ENCODE peak calls at places on chromosomes 6 and 20, in eight cellular contexts. U is WTC11, A is tibial nerve, K is IMR-90, G is neural progenitor cell, I is Calu3, N is progenitor cell of endocrine pancreas, E is stomach. W is an unnamed sample.

GRCh38 chr6:36376742-36377141 is 10.7 kb downstream of the ETV7 start:
- DNase-seq in A (no peak), N (no peak), U (no peak), I (no peak), K (no peak), G (no peak), E (no peak), W (no peak)

GRCh38 chr6:150987371-150987828 is 121.9 kb downstream of the MTHFD1L start:
- DNase-seq in I (no peak), N (no peak), K (no peak), E (no peak), A (no peak), U (no peak), G (no peak), W (no peak)

GRCh38 chr6:50145125-50145524 is 95.4 kb upstream of the DEFB112 start:
- DNase-seq in A (no peak), I (peak), K (peak), N (no peak), G (peak), U (no peak), E (no peak), W (no peak)

GRCh38 chr20:47778398-47779354 is 6.6 kb downstream of the SULF2 start:
- DNase-seq in K (no peak), I (no peak), U (no peak), A (no peak), G (no peak), E (no peak), N (no peak), W (no peak)

GRCh38 chr6:27209659-27210269 is 37.7 kb upstream of the PRSS16 start:
- DNase-seq in I (no peak), N (no peak), A (no peak), E (no peak), U (peak), K (peak), G (no peak), W (no peak)

GRCh38 chr6:37680668-37681067 is 17.0 kb downstream of the MDGA1 start:
- DNase-seq in A (no peak), U (no peak), N (no peak), K (no peak), E (no peak), G (no peak), I (no peak), W (no peak)

GRCh38 chr6:101403566-101403965 is 10.1 kb downstream of the GRIK2 start:
- DNase-seq in A (no peak), I (no peak), N (no peak), U (peak), G (peak), K (peak), E (no peak), W (no peak)

GRCh38 chr6:142764306-142764705 is 180.7 kb downstream of the HIVEP2 start:
- DNase-seq in A (no peak), E (no peak), U (no peak), G (no peak), N (no peak), I (no peak), K (no peak), W (no peak)

GRCh38 chr6:153938876-153939275 is 100.2 kb upstream of the OPRM1 start:
- DNase-seq in A (no peak), U (no peak), G (no peak), K (no peak), I (no peak), E (no peak), N (no peak), W (no peak)

GRCh38 chr6:82980086-82980485 is 85.6 kb downstream of the UBE3D start:
- DNase-seq in I (no peak), A (no peak), U (no peak), K (peak), E (no peak), G (no peak), N (no peak), W (no peak)

GRCh38 chr6:37583261-37583660 is 83.6 kb upstream of the CCDC167 start:
- DNase-seq in I (no peak), U (no peak), N (no peak), K (no peak), A (no peak), G (no peak), E (no peak), W (no peak)

GRCh38 chr6:33815854-33816253 is 12.1 kb upstream of the MLN start:
- DNase-seq in N (no peak), K (no peak), U (peak), G (peak), I (peak), A (no peak), E (no peak), W (peak)

GRCh38 chr6:45436544-45437440 is 59.1 kb upstream of the SUPT3H start:
- DNase-seq in E (no peak), A (no peak), G (no peak), U (no peak), I (no peak), N (no peak), K (peak), W (no peak)

GRCh38 chr6:44036196-44036595 is 91.1 kb downstream of the MRPL14 start:
- DNase-seq in A (no peak), I (no peak), N (no peak), E (no peak), G (no peak), K (no peak), U (no peak), W (no peak)

GRCh38 chr20:41029150-41029872 is 689 bp downstream of the TOP1 start:
- DNase-seq in K (no peak), I (peak), G (peak), N (no peak), E (no peak), U (peak), A (no peak), W (peak)

GRCh38 chr6:37648465-37649330 is 49.0 kb downstream of the MDGA1 start:
- DNase-seq in U (peak), K (no peak), A (no peak), E (peak), I (no peak), G (peak), N (no peak), W (no peak)

GRCh38 chr6:66771626-66772025 is 1064.6 kb upstream of the EYS start:
- DNase-seq in U (no peak), A (no peak), G (no peak), N (no peak), E (no peak), K (no peak), I (no peak), W (no peak)

GRCh38 chr6:135182993-135183531 is 2.0 kb downstream of the MYB start:
- DNase-seq in A (no peak), U (peak), I (peak), E (peak), K (no peak), N (peak), G (peak), W (no peak)

GRCh38 chr6:166106076-166106686 is 61.5 kb downstream of the TBXT start:
- DNase-seq in I (peak), G (peak), N (peak), E (peak), U (peak), A (peak), K (peak), W (peak)

GRCh38 chr6:64221776-64222175 is 586.2 kb downstream of the PHF3 start:
- DNase-seq in U (no peak), I (no peak), A (no peak), K (peak), N (no peak), G (no peak), E (no peak), W (no peak)

GRCh38 chr6:17354700-17355403 is 38.5 kb upstream of the CAP2 start:
- DNase-seq in G (no peak), N (no peak), K (peak), I (peak), E (no peak), U (no peak), A (no peak), W (no peak)

GRCh38 chr20:59749293-59749680 is 144.9 kb downstream of the PHACTR3 start:
- DNase-seq in I (no peak), U (no peak), G (no peak), K (peak), A (no peak), E (no peak), N (no peak), W (no peak)

GRCh38 chr20:59747671-59748515 is 143.6 kb downstream of the PHACTR3 start:
- DNase-seq in I (no peak), U (no peak), N (no peak), E (no peak), K (no peak), G (no peak), A (no peak), W (no peak)

GRCh38 chr20:59750209-59750840 is 146.0 kb downstream of the PHACTR3 start:
- DNase-seq in K (no peak), N (no peak), A (no peak), I (no peak), U (no peak), G (no peak), E (no peak), W (no peak)

GRCh38 chr20:59751075-59751711 is 146.9 kb downstream of the PHACTR3 start:
- DNase-seq in G (peak), I (peak), K (peak), U (peak), E (peak), A (peak), N (peak), W (peak)

GRCh38 chr20:59748555-59749292 is 144.4 kb downstream of the PHACTR3 start:
- DNase-seq in I (no peak), E (no peak), U (no peak), G (no peak), K (peak), A (peak), N (no peak), W (no peak)
- TF ChIP-seq CTCF in I (no peak), E (no peak), U (no peak), G (no peak), K (no peak), A (no peak), N (no peak), W (no peak)

GRCh38 chr20:55058938-55059337 is 583.5 kb downstream of the DOK5 start:
- DNase-seq in A (no peak), G (no peak), K (no peak), N (no peak), E (no peak), U (no peak), I (no peak), W (no peak)

GRCh38 chr20:55054443-55054842 is 579.0 kb downstream of the DOK5 start:
- DNase-seq in N (no peak), A (no peak), E (no peak), G (no peak), U (no peak), K (no peak), I (no peak), W (no peak)

GRCh38 chr20:55053389-55053788 is 578.0 kb downstream of the DOK5 start:
- DNase-seq in A (no peak), E (no peak), I (no peak), U (no peak), G (no peak), K (no peak), N (no peak), W (no peak)

GRCh38 chr20:55052464-55052863 is 577.1 kb downstream of the DOK5 start:
- DNase-seq in U (no peak), K (no peak), I (no peak), N (no peak), E (no peak), G (no peak), A (no peak), W (no peak)

DNA sequence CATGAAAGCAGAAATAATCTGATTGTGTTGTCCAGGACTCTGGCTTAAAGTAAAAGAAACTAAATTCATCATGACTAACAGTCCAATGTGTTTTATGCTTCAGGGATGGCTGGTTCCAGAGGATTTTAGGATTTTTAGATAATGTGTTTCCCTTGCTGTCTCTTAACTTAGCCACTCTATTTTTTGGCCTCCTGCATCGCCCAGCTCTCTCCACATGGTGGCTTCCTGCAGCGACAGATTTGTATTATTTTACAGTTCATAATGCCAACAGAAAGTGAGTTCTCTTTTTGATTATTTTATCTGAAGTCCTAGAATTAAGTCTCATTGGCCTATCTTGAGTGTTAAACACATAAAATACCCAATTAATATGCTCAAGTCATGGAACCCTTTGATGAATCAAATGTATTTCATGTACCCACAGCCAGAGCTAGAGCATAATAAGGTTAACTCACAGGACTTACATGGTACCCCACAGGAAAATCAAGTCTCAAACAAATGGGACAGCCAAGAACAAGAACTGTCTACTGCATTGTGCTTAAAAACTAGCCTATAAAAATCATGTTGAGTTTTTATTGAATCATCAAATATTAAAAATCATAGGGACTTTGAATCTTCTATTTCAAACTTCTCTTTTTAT is 582.5 kb downstream of the DOK5 start:
- DNase-seq in A (no peak), K (no peak), U (no peak), N (no peak), G (no peak), I (no peak), E (no peak), W (no peak)
- TF ChIP-seq CTCF in A (no peak), K (no peak), U (no peak), N (peak), G (peak), I (no peak), E (no peak), W (peak)

DNA sequence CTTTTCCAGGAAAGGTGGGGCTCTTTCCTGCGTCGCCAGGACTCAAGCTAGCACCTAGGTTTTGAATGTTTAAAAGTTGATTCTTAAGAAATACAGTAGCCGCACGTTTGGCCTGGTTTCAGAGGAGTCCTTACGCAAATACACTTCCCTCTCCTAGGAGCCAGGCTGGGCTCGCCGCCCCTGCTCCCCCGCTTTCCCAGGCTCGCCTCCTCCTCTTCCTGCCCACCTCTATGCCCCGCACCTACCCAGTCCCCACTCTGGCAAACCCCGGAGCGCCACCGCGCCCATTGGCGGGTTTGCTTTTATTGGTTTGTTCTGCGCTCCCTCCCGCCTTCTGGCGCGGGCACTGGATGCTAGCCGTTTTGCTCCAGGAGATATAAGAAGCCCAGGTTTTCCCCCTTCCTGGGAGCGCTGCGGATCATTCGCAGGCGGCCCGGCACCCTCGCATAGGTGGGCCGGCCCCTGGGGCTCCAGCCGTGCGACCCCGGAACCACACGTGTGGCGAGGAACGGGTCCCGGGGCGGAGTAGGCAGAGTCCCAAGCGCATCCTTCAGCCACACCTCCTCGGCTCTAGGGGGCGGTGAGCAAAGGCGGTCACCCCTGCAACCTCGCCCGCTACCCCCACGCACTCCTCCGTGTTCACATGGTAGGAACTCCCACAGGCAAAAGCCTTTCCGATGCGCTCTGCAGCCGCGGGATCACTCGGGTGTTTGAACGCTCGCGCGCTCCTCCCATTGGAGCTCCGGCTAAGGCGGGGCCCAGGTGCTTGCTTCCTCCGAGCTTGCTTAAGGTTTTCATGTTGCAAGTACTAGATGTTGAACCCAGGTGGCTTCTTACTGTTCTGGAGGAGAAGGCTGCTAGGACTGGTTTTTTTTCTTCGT is 119.0 kb downstream of the RTN4IP1 start:
- DNase-seq in G (peak), E (peak), A (no peak), N (no peak), I (peak), K (no peak), U (peak), W (peak)
- TF ChIP-seq CTCF in G (peak), E (no peak), A (no peak), N (peak), I (no peak), K (no peak), U (no peak), W (peak)

GRCh38 chr6:13559251-13559650 is 15.2 kb upstream of the SIRT5 start:
- DNase-seq in K (no peak), U (no peak), G (no peak), N (no peak), E (no peak), A (no peak), I (no peak), W (no peak)

GRCh38 chr6:13558718-13559117 is 15.7 kb upstream of the SIRT5 start:
- DNase-seq in E (no peak), N (no peak), G (no peak), K (no peak), I (no peak), U (no peak), A (no peak), W (no peak)

GRCh38 chr6:13550656-13551055 is 23.7 kb upstream of the SIRT5 start:
- DNase-seq in A (no peak), U (no peak), E (no peak), N (no peak), G (no peak), K (no peak), I (no peak), W (no peak)

GRCh38 chr6:13553646-13554045 is 20.8 kb upstream of the SIRT5 start:
- DNase-seq in E (no peak), K (no peak), A (no peak), I (no peak), N (no peak), U (no peak), G (no peak), W (no peak)

GRCh38 chr6:13554929-13555333 is 19.5 kb upstream of the SIRT5 start:
- DNase-seq in E (no peak), A (no peak), G (peak), U (peak), N (no peak), I (no peak), K (peak), W (no peak)
- TF ChIP-seq CTCF in E (no peak), A (no peak), G (no peak), U (no peak), N (no peak), I (no peak), K (no peak), W (no peak)

DNA sequence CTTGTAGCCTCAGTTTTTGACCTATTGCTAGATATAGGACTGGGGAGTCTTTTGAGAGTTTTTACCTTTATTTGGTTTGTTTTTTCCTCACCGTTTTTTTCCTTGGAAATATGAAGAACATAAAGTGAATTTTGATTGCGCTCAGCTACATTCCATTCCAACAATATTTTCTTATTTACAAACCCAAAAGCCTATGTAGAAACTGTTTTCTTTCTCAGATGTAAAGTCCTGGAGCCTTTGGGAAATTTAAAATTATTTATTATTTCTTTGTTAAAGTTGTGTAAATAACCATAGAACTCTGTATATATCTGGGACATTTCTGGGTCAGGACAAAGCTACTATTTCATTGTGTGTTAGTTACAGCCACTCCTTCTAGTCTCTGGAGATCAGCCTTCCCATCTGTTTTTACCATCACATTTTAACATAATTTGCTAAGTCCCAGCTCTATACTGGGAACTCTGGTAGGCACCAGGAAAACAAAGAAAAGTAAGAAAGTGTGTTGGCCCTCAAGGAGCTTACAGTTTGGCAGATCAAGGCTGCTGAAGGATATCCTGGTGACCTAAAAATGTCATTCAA is 68.8 kb downstream of the JAG1 start:
- DNase-seq in E (no peak), U (no peak), K (no peak), A (no peak), G (no peak), N (no peak), I (no peak), W (no peak)
- TF ChIP-seq CTCF in E (no peak), U (no peak), K (no peak), A (no peak), G (no peak), N (no peak), I (no peak), W (no peak)

GRCh38 chr20:3820901-3821727 is 767 bp downstream of the AP5S1 start:
- DNase-seq in A (no peak), K (no peak), E (no peak), N (no peak), G (no peak), I (no peak), U (no peak), W (no peak)

GRCh38 chr20:3820048-3820900 is at the start of gene AP5S1:
- DNase-seq in G (peak), N (peak), E (peak), K (peak), I (peak), U (peak), A (peak), W (peak)

GRCh38 chr20:3815703-3816315 is 4.5 kb upstream of the AP5S1 start:
- DNase-seq in K (no peak), N (no peak), G (no peak), U (no peak), E (no peak), I (no peak), A (no peak), W (no peak)

GRCh38 chr20:3819413-3820047 is 817 bp upstream of the AP5S1 start:
- DNase-seq in G (no peak), E (no peak), U (no peak), A (no peak), N (no peak), K (no peak), I (no peak), W (no peak)

GRCh38 chr20:3818155-3819151 is 1.9 kb upstream of the AP5S1 start:
- DNase-seq in U (peak), K (peak), N (peak), E (peak), A (peak), G (peak), I (peak), W (peak)
- TF ChIP-seq CTCF in U (peak), K (peak), N (peak), E (peak), A (peak), G (peak), I (peak), W (peak)

W was measured in neural crest cell.